ENCODE peak calls at places on chromosome 3, in four cellular contexts. One of them, this sample, is unnamed.

GRCh38 chr3:45034612-45035252 is 8.6 kb downstream of the CLEC3B start:
- DNase-seq in mesendoderm: no peak
- DNase-seq in GM23248: no peak
- DNase-seq in hepatocyte: no peak
- DNase-seq in this sample: no peak

GRCh38 chr3:4829031-4829394 is 150.2 kb upstream of the BHLHE40 start:
- DNase-seq in hepatocyte: no peak
- DNase-seq in mesendoderm: no peak
- DNase-seq in GM23248: peak
- DNase-seq in this sample: no peak

GRCh38 chr3:10998542-10998941 is 6.0 kb downstream of the SLC6A1 start:
- DNase-seq in mesendoderm: no peak
- DNase-seq in GM23248: no peak
- DNase-seq in hepatocyte: peak
- DNase-seq in this sample: no peak

GRCh38 chr3:188296761-188297689 is 143.1 kb downstream of the LPP start:
- DNase-seq in mesendoderm: no peak
- DNase-seq in hepatocyte: peak
- DNase-seq in GM23248: peak
- DNase-seq in this sample: peak

GRCh38 chr3:57059416-57059815 is 1.0 kb upstream of the SPATA12 start:
- DNase-seq in mesendoderm: peak
- DNase-seq in GM23248: no peak
- DNase-seq in hepatocyte: no peak
- DNase-seq in this sample: no peak

GRCh38 chr3:151146731-151147091 is 56.3 kb downstream of the GPR171 start:
- DNase-seq in mesendoderm: no peak
- DNase-seq in GM23248: no peak
- DNase-seq in hepatocyte: no peak
- DNase-seq in this sample: no peak

GRCh38 chr3:63228677-63229076 is 49.4 kb upstream of the SYNPR start:
- DNase-seq in mesendoderm: peak
- DNase-seq in GM23248: peak
- DNase-seq in hepatocyte: peak
- DNase-seq in this sample: peak

GRCh38 chr3:40877651-40878463 is 321.4 kb upstream of the CTNNB1 start:
- DNase-seq in hepatocyte: peak
- DNase-seq in GM23248: peak
- DNase-seq in mesendoderm: no peak
- DNase-seq in this sample: peak

GRCh38 chr3:184362668-184363540 is 1.4 kb downstream of the POLR2H start:
- DNase-seq in mesendoderm: peak
- DNase-seq in GM23248: peak
- DNase-seq in hepatocyte: peak
- DNase-seq in this sample: peak

GRCh38 chr3:174337227-174337626 is 521.9 kb upstream of the NAALADL2 start:
- DNase-seq in mesendoderm: no peak
- DNase-seq in hepatocyte: no peak
- DNase-seq in GM23248: no peak
- DNase-seq in this sample: peak

GRCh38 chr3:187288176-187288893 is 3.2 kb downstream of the MASP1 start:
- DNase-seq in GM23248: peak
- DNase-seq in hepatocyte: no peak
- DNase-seq in mesendoderm: no peak
- DNase-seq in this sample: peak

GRCh38 chr3:155192957-155193746 is 100.3 kb downstream of the STRIT1 start:
- DNase-seq in GM23248: no peak
- DNase-seq in hepatocyte: no peak
- DNase-seq in mesendoderm: no peak
- DNase-seq in this sample: no peak

GRCh38 chr3:155193868-155194267 is 99.6 kb downstream of the STRIT1 start:
- DNase-seq in GM23248: no peak
- DNase-seq in mesendoderm: no peak
- DNase-seq in hepatocyte: no peak
- DNase-seq in this sample: no peak

GRCh38 chr3:155196131-155197075 is 97.1 kb downstream of the STRIT1 start:
- DNase-seq in GM23248: no peak
- DNase-seq in hepatocyte: no peak
- DNase-seq in mesendoderm: peak
- DNase-seq in this sample: no peak

GRCh38 chr3:155195558-155195957 is 97.9 kb downstream of the STRIT1 start:
- DNase-seq in mesendoderm: no peak
- DNase-seq in GM23248: no peak
- DNase-seq in hepatocyte: no peak
- DNase-seq in this sample: no peak

DNA sequence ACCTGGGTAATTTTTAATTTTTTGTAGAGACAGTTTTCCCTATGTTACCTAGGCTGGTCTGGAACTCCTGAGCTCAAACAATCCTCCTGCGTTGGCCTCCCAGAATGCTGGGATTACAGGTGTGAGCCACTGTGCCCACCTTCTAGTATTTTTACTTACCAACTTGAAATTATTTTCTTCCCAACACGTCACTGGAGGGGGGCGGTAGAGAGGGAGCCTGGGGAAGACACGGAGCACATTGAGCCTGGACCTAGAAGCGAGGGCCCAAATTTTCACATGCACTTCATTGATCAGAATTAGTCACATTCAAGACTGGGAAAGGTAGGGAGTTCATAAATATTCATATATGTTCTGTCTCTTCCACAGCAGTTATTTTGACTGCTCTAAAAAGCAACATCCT is 98.5 kb downstream of the STRIT1 start:
- DNase-seq in mesendoderm: peak
- DNase-seq in GM23248: no peak
- DNase-seq in hepatocyte: no peak
- DNase-seq in this sample: no peak
- H3K4me2 ChIP-seq in mesendoderm: no peak
- H3K4me2 ChIP-seq in GM23248: no peak
- H3K4me2 ChIP-seq in hepatocyte: no peak
- H3K4me2 ChIP-seq in this sample: no peak

GRCh38 chr3:156604642-156605144 is 49.8 kb upstream of the SSR3 start:
- DNase-seq in GM23248: no peak
- DNase-seq in mesendoderm: no peak
- DNase-seq in hepatocyte: no peak
- DNase-seq in this sample: no peak

GRCh38 chr3:156604064-156604641 is 49.2 kb upstream of the SSR3 start:
- DNase-seq in mesendoderm: no peak
- DNase-seq in hepatocyte: no peak
- DNase-seq in GM23248: no peak
- DNase-seq in this sample: no peak

GRCh38 chr3:156603379-156604017 is 48.6 kb upstream of the SSR3 start:
- DNase-seq in mesendoderm: no peak
- DNase-seq in hepatocyte: no peak
- DNase-seq in GM23248: no peak
- DNase-seq in this sample: no peak

GRCh38 chr3:156606729-156607128 is 51.8 kb upstream of the SSR3 start:
- DNase-seq in mesendoderm: no peak
- DNase-seq in GM23248: peak
- DNase-seq in hepatocyte: no peak
- DNase-seq in this sample: no peak

GRCh38 chr3:156605686-156606605 is 51.0 kb upstream of the SSR3 start:
- DNase-seq in hepatocyte: peak
- DNase-seq in mesendoderm: peak
- DNase-seq in GM23248: peak
- DNase-seq in this sample: peak
- H3K4me2 ChIP-seq in hepatocyte: peak
- H3K4me2 ChIP-seq in mesendoderm: peak
- H3K4me2 ChIP-seq in GM23248: peak
- H3K4me2 ChIP-seq in this sample: peak

GRCh38 chr3:185717121-185717520 is 107.7 kb downstream of the IGF2BP2 start:
- DNase-seq in hepatocyte: peak
- DNase-seq in GM23248: peak
- DNase-seq in mesendoderm: no peak
- DNase-seq in this sample: peak

GRCh38 chr3:185714085-185714484 is 110.8 kb downstream of the IGF2BP2 start:
- DNase-seq in hepatocyte: no peak
- DNase-seq in mesendoderm: no peak
- DNase-seq in GM23248: no peak
- DNase-seq in this sample: no peak

GRCh38 chr3:185716436-185717090 is 108.3 kb downstream of the IGF2BP2 start:
- DNase-seq in hepatocyte: peak
- DNase-seq in mesendoderm: peak
- DNase-seq in GM23248: no peak
- DNase-seq in this sample: peak

GRCh38 chr3:185713015-185713414 is 111.8 kb downstream of the IGF2BP2 start:
- DNase-seq in mesendoderm: no peak
- DNase-seq in GM23248: no peak
- DNase-seq in hepatocyte: peak
- DNase-seq in this sample: no peak

GRCh38 chr3:185715091-185715490 is 109.8 kb downstream of the IGF2BP2 start:
- DNase-seq in mesendoderm: peak
- DNase-seq in GM23248: peak
- DNase-seq in hepatocyte: peak
- DNase-seq in this sample: peak
- H3K4me2 ChIP-seq in mesendoderm: no peak
- H3K4me2 ChIP-seq in GM23248: peak
- H3K4me2 ChIP-seq in hepatocyte: no peak
- H3K4me2 ChIP-seq in this sample: peak

DNA sequence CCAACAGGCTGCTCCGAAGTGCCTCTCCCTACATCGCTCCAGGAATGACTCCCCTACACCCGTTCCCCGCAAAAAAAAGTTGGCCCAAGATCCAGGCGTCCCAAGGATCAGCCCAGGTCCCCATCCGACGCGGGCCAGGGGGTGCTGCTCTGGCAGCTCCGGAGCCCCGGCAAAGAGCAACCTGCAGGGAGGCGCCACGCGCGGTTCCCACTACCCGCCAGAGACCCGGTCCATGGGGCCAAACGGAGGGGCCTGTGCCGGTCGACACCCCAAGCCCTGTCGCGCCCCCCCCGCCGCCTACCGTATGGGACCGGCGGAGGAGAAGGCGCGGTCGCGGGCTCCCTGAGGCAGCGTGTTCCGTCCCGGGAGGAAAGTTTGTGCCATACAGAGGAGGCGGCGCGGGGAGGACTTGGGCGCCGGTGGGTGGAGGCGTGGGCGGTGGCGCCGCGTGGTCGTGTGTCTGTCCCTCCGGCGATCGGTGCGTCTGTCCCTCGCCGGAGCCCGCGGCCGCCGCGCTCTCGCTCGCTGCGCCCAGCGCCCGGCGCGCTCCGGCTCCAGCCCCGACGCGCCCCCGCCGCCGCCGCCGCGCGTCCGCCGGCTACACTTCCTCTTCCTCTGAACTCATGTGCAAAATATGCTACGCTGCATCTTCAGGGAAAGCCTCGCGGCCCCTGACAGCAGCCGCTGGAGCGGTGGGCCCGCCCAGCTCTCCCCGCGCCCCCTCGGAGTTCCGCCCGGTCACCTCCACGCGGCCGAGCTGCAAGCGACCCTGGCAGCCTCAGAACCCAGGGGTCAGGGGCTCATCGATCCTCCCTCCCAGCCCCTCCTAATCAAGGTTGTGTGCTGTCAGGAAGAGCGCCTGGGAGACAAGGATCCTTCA is at the start of gene RFTN1:
- DNase-seq in mesendoderm: peak
- DNase-seq in hepatocyte: peak
- DNase-seq in GM23248: peak
- DNase-seq in this sample: peak
- H3K4me2 ChIP-seq in mesendoderm: peak
- H3K4me2 ChIP-seq in hepatocyte: peak
- H3K4me2 ChIP-seq in GM23248: peak
- H3K4me2 ChIP-seq in this sample: peak

GRCh38 chr3:167851171-167851570 is 115.7 kb downstream of the SERPINI1 start:
- DNase-seq in GM23248: no peak
- DNase-seq in mesendoderm: no peak
- DNase-seq in hepatocyte: no peak
- DNase-seq in this sample: no peak
- H3K4me2 ChIP-seq in GM23248: no peak
- H3K4me2 ChIP-seq in mesendoderm: no peak
- H3K4me2 ChIP-seq in hepatocyte: no peak
- H3K4me2 ChIP-seq in this sample: no peak

DNA sequence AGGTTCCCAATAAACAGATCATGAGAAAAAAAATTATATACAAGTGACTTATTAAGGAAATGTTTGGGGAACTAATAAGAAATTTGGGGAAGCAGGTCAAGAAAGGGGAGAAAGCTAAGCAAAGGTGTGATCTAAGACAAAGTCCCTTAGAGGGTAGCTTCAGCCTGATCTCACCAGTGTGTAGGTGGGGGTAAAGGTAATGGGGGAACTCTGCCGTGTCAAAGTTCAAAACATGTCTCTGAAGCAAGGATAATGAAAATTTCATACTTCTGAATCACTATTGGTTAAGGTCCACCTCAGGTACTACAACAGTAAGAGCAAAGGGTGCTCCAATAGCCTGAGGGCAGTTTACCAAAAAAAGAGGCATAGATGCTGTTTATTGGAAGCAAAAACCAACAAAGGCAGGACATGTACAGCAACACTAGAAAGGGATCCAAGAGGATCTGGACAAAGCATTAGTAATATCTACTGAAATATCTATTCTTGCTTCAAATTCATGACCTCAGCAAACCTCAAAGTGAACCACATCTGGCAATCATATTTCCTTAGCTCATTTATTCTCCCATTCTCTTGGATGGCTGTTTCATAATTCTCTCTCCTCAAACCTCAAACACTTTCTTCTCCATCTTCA is 6.9 kb downstream of the ACAD11 start:
- DNase-seq in mesendoderm: no peak
- DNase-seq in GM23248: peak
- DNase-seq in hepatocyte: no peak
- DNase-seq in this sample: no peak
- H3K4me2 ChIP-seq in mesendoderm: no peak
- H3K4me2 ChIP-seq in GM23248: no peak
- H3K4me2 ChIP-seq in hepatocyte: no peak
- H3K4me2 ChIP-seq in this sample: no peak

GRCh38 chr3:134250717-134251220 is at the start of gene RYK:
- DNase-seq in hepatocyte: peak
- DNase-seq in GM23248: peak
- DNase-seq in mesendoderm: peak
- DNase-seq in this sample: peak

GRCh38 chr3:134253475-134254231 is 3.0 kb upstream of the RYK start:
- DNase-seq in hepatocyte: no peak
- DNase-seq in GM23248: peak
- DNase-seq in mesendoderm: no peak
- DNase-seq in this sample: no peak

GRCh38 chr3:134252766-134253165 is 2.1 kb upstream of the RYK start:
- DNase-seq in GM23248: no peak
- DNase-seq in mesendoderm: peak
- DNase-seq in hepatocyte: no peak
- DNase-seq in this sample: no peak

GRCh38 chr3:134249935-134250716 is 533 bp downstream of the RYK start:
- DNase-seq in hepatocyte: peak
- DNase-seq in mesendoderm: peak
- DNase-seq in GM23248: peak
- DNase-seq in this sample: peak

GRCh38 chr3:134251731-134252391 is 1.2 kb upstream of the RYK start:
- DNase-seq in GM23248: no peak
- DNase-seq in mesendoderm: peak
- DNase-seq in hepatocyte: peak
- DNase-seq in this sample: no peak
- H3K4me2 ChIP-seq in GM23248: no peak
- H3K4me2 ChIP-seq in mesendoderm: no peak
- H3K4me2 ChIP-seq in hepatocyte: peak
- H3K4me2 ChIP-seq in this sample: no peak

This sample was measured in endothelial cell of umbilical vein.